ENCODE peak calls at places on chromosomes 2 and 18, in ten cellular contexts. G is MM.1S; D is nephron progenitor cell; I is HFFc6; M is dorsolateral prefrontal cortex; B is cardiac fibroblast; C is IMR-90; X is CD8-positive, alpha-beta T cell; U is pancreas; H is H9. F is an unnamed sample.

GRCh38 chr2:113174369-113174735 is 581 bp downstream of the PSD4 start:
- DNase-seq in C (no peak), D (no peak), X (no peak), I (no peak), G (no peak), M (peak; percentile 29), H (no peak), B (no peak), U (no peak), F (no peak)

GRCh38 chr2:177352441-177353070 is 40.0 kb upstream of the AGPS start:
- DNase-seq in D (no peak), I (no peak), M (no peak), H (no peak), C (no peak), U (no peak), B (peak; percentile 59), G (no peak), X (no peak), F (no peak)

GRCh38 chr2:232999354-232999753 is 13.7 kb downstream of the NGEF start:
- DNase-seq in C (no peak), G (no peak), X (no peak), M (no peak), H (no peak), D (no peak), U (no peak), B (no peak), I (no peak), F (no peak)

GRCh38 chr18:39675358-39675757 is 2109.8 kb upstream of the CELF4 start:
- DNase-seq in X (no peak), C (peak; percentile 59), G (no peak), H (no peak), D (no peak), I (peak; percentile 32), U (no peak), M (no peak), B (peak; percentile 72), F (no peak)

GRCh38 chr2:149885946-149886345 is 298.4 kb upstream of the MMADHC start:
- DNase-seq in X (no peak), G (peak; percentile 34), C (no peak), I (no peak), U (no peak), M (no peak), D (no peak), H (no peak), B (no peak), F (no peak)

GRCh38 chr2:135056790-135057189 is 4.7 kb downstream of the RAB3GAP1 start:
- DNase-seq in G (no peak), C (peak; percentile 41), I (no peak), D (no peak), H (no peak), B (no peak), U (no peak), M (no peak), X (no peak), F (no peak)

GRCh38 chr18:42544901-42545300 is 570.6 kb downstream of the RIT2 start:
- DNase-seq in M (no peak), I (no peak), X (no peak), H (no peak), U (no peak), C (no peak), G (no peak), D (no peak), B (no peak), F (no peak)

GRCh38 chr2:237673130-237673921 is 45.9 kb downstream of the LRRFIP1 start:
- DNase-seq in U (no peak), H (peak; percentile 65), X (peak; percentile 98), G (peak; percentile 82), B (peak; percentile 65), D (peak; percentile 48), I (no peak), M (peak; percentile 67), C (peak; percentile 75), F (no peak)

GRCh38 chr2:120503793-120504571 is 158.0 kb downstream of the INHBB start:
- DNase-seq in M (no peak), X (no peak), C (peak; percentile 57), H (no peak), G (no peak), B (peak; percentile 36), D (no peak), I (peak; percentile 54), U (no peak), F (no peak)

GRCh38 chr2:201432038-201432437 is 19.2 kb downstream of the TRAK2 start:
- DNase-seq in H (no peak), U (no peak), B (peak; percentile 72), D (no peak), G (no peak), X (no peak), M (no peak), I (peak; percentile 81), C (peak; percentile 64), F (no peak)

GRCh38 chr2:26619649-26620605 is 21.2 kb downstream of the CIB4 start:
- DNase-seq in U (no peak), I (no peak), C (no peak), H (peak; percentile 24), G (no peak), M (peak; percentile 26), X (no peak), B (no peak), D (no peak), F (no peak)

GRCh38 chr2:6683481-6683880 is 182.2 kb downstream of the CMPK2 start:
- DNase-seq in D (no peak), I (no peak), X (no peak), M (no peak), U (no peak), C (no peak), B (no peak), G (no peak), H (no peak), F (no peak)

GRCh38 chr2:152393377-152393776 is 58.4 kb downstream of the FMNL2 start:
- DNase-seq in B (no peak), X (no peak), U (no peak), D (no peak), I (no peak), H (no peak), C (no peak), G (no peak), M (no peak), F (no peak)
- TF ChIP-seq CTCF in B (no peak), X (no peak), U (no peak), D (no peak), I (no peak), H (no peak), C (no peak), G (no peak), M (no peak), F (no peak)

GRCh38 chr2:23401427-23402204 is 16.6 kb downstream of the KLHL29 start:
- DNase-seq in H (no peak), M (no peak), X (no peak), I (no peak), G (no peak), U (no peak), B (no peak), D (no peak), C (no peak), F (no peak)

GRCh38 chr2:23402205-23402740 is 17.3 kb downstream of the KLHL29 start:
- DNase-seq in G (no peak), U (no peak), I (no peak), C (no peak), D (no peak), H (no peak), M (no peak), X (no peak), B (no peak), F (no peak)

GRCh38 chr2:23400703-23401102 is 15.7 kb downstream of the KLHL29 start:
- DNase-seq in H (no peak), M (no peak), I (no peak), C (no peak), B (no peak), X (no peak), G (no peak), U (no peak), D (no peak), F (no peak)

GRCh38 chr2:23397483-23397882 is 12.5 kb downstream of the KLHL29 start:
- DNase-seq in C (no peak), I (no peak), X (no peak), D (no peak), U (no peak), H (no peak), M (no peak), B (no peak), G (no peak), F (no peak)

DNA sequence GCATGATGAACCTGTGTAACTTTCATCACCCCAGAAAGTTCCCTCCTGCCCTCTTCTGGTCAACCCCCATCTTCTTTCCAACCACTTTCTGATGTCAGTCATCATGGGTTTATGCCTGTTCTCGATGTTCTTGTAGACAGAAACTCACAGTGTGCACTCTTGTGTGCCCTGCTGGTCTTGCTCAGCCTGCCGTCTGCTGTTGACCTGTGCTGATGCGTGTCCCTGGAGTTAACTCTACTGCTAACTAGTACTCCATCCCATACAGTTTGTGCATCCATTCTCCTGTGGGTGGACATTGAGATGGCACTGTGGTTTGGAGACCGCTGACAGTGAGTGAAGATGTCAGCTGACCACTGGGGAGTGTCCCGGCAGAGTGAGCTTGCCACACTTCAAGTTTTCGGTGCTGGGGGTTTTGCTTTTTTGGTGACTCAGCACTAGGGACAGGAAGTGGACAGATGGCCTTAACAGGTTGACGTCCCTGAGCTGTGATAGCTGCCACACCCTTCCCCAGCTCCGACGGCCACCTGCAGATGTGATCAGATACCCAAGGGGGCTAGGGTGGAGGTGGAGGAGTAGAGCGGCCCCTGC is 14.8 kb downstream of the KLHL29 start:
- DNase-seq in U (no peak), D (no peak), M (no peak), X (no peak), B (no peak), H (no peak), G (no peak), C (no peak), I (no peak), F (no peak)
- TF ChIP-seq CTCF in U (no peak), D (no peak), M (no peak), X (no peak), B (no peak), H (no peak), G (no peak), C (no peak), I (peak; percentile 15), F (no peak)

GRCh38 chr2:108878276-108878675 is 91.7 kb downstream of the CCDC138 start:
- DNase-seq in H (no peak), C (no peak), G (no peak), D (no peak), M (no peak), I (no peak), U (no peak), B (no peak), X (no peak), F (no peak)

DNA sequence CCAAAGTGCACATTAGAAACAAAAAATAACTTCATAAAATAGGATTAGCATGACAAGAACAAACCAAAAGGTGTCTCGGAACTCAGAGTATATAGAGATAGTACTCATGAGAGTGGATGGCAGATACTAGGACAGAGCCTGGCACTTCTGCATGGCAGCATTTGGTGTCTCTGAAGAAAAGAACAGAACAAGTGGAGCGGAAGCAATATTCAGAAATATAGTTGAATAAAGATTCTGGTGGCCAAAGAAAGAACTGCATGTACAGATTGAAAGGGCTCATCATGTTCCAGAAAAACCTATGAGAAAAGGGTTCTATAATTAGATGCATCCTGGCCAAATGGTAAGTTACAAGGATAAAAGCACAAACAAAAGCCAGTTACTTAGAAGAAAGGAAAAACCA is 90.9 kb downstream of the CCDC138 start:
- DNase-seq in M (no peak), C (no peak), U (no peak), I (no peak), X (no peak), H (no peak), D (no peak), G (no peak), B (no peak), F (no peak)
- TF ChIP-seq CTCF in M (peak; percentile 24), C (no peak), U (no peak), I (peak; percentile 63), X (no peak), H (peak; percentile 32), D (peak; percentile 9), G (peak; percentile 3), B (no peak), F (no peak)

GRCh38 chr2:117536139-117536538 is 278.4 kb upstream of the DDX18 start:
- DNase-seq in I (no peak), M (no peak), G (no peak), H (peak; percentile 52), X (no peak), B (no peak), U (no peak), C (no peak), D (peak; percentile 12), F (no peak)
- TF ChIP-seq CTCF in I (peak; percentile 39), M (no peak), G (peak; percentile 37), H (peak; percentile 71), X (no peak), B (no peak), U (no peak), C (no peak), D (peak; percentile 46), F (peak; percentile 13)

F was measured in D721Med.